ENCODE peak calls at places on chromosomes 4 and X, in five cellular contexts. N, U, I, J and P are unnamed samples.

GRCh38 chr4:18689308-18689915 is 667.9 kb upstream of the LCORL start:
- DNase-seq in U (peak; percentile 67), J (peak; percentile 69), I (peak; percentile 46), N (no peak), P (peak; percentile 52)

GRCh38 chr4:175051974-175052373 is 133.8 kb downstream of the ADAM29 start:
- DNase-seq in U (no peak), N (no peak), I (no peak), J (no peak), P (no peak)

GRCh38 chr4:15327311-15328298 is 100.2 kb upstream of the C1QTNF7 start:
- DNase-seq in N (no peak), I (no peak), U (no peak), J (peak; percentile 85), P (peak; percentile 51)

GRCh38 chr4:169238445-169238844 is 32.3 kb downstream of the SH3RF1 start:
- DNase-seq in U (no peak), N (no peak), I (no peak), J (no peak), P (peak; percentile 20)

GRCh38 chrX:119541188-119541587 is 24.0 kb downstream of the STEEP1 start:
- DNase-seq in I (peak; percentile 54), N (no peak), J (peak; percentile 81), U (no peak), P (peak; percentile 30)

GRCh38 chr4:47642985-47643745 is 158.1 kb downstream of the ATP10D start:
- DNase-seq in U (no peak), J (peak; percentile 23), I (no peak), N (no peak), P (no peak)

GRCh38 chrX:7261672-7262332 is 113.8 kb upstream of the PUDP start:
- DNase-seq in N (no peak), J (no peak), I (no peak), U (no peak), P (no peak)

GRCh38 chr4:52658671-52659015 is 458 bp downstream of the USP46 start:
- DNase-seq in U (peak; percentile 5), J (no peak), N (no peak), I (no peak), P (no peak)

GRCh38 chrX:108399427-108400165 is 38.6 kb downstream of the COL4A6 start:
- DNase-seq in U (no peak), J (no peak), I (no peak), N (no peak), P (no peak)

GRCh38 chrX:68060506-68061205 is 372.6 kb downstream of the OPHN1 start:
- DNase-seq in N (no peak), U (no peak), I (peak; percentile 29), J (no peak), P (no peak)

GRCh38 chr4:186067757-186068385 is 1.1 kb upstream of the TLR3 start:
- DNase-seq in N (peak; percentile 10), U (no peak), I (peak; percentile 52), J (peak; percentile 39), P (peak; percentile 65)

GRCh38 chr4:95563638-95564337 is 15.0 kb upstream of the UNC5C start:
- DNase-seq in I (no peak), U (no peak), N (no peak), J (no peak), P (no peak)

GRCh38 chr4:120517966-120518365 is 404.6 kb downstream of the PRDM5 start:
- DNase-seq in N (no peak), U (no peak), I (peak; percentile 34), J (peak; percentile 85), P (peak; percentile 14)

GRCh38 chrX:39772057-39772832 is 325.5 kb downstream of the BCOR start:
- DNase-seq in N (peak; percentile 78), J (peak; percentile 71), U (no peak), I (peak; percentile 95), P (no peak)

GRCh38 chr4:75678965-75679364 is 5.8 kb upstream of the G3BP2 start:
- DNase-seq in J (no peak), I (no peak), N (no peak), U (no peak), P (no peak)

GRCh38 chr4:86592553-86593249 is 1.4 kb upstream of the PTPN13 start:
- DNase-seq in J (peak; percentile 33), I (no peak), U (no peak), N (no peak), P (no peak)

GRCh38 chrX:115958687-115959359 is 211.7 kb upstream of the AGTR2 start:
- DNase-seq in N (no peak), J (no peak), I (peak; percentile 29), U (no peak), P (peak; percentile 5)

GRCh38 chr4:45751877-45752276 is 372.0 kb downstream of the GABRG1 start:
- DNase-seq in U (no peak), J (no peak), N (no peak), I (no peak), P (no peak)

GRCh38 chrX:74446876-74447275 is 25.6 kb downstream of the SLC16A2 start:
- DNase-seq in U (no peak), J (no peak), I (no peak), N (no peak), P (no peak)

GRCh38 chrX:132834109-132834508 is 124.3 kb downstream of the HS6ST2 start:
- DNase-seq in J (no peak), U (no peak), N (no peak), I (no peak), P (no peak)

GRCh38 chr4:48173055-48173991 is 39.3 kb upstream of the TXK start:
- DNase-seq in U (no peak), N (no peak), J (peak; percentile 89), I (peak; percentile 36), P (peak; percentile 38)

GRCh38 chrX:8010105-8010504 is 82.9 kb upstream of the PNPLA4 start:
- DNase-seq in N (no peak), J (no peak), U (no peak), I (no peak), P (no peak)

GRCh38 chrX:9859711-9860555 is 73.7 kb downstream of the SHROOM2 start:
- DNase-seq in I (no peak), J (peak; percentile 88), U (no peak), N (no peak), P (no peak)

GRCh38 chr4:72975488-72975784 is 94.1 kb downstream of the COX18 start:
- DNase-seq in J (no peak), U (no peak), I (no peak), N (no peak), P (peak; percentile 4)

GRCh38 chrX:1914606-1915365 is 299.9 kb downstream of the ASMT start:
- DNase-seq in J (no peak), N (no peak), I (peak; percentile 47), U (no peak), P (no peak)

DNA sequence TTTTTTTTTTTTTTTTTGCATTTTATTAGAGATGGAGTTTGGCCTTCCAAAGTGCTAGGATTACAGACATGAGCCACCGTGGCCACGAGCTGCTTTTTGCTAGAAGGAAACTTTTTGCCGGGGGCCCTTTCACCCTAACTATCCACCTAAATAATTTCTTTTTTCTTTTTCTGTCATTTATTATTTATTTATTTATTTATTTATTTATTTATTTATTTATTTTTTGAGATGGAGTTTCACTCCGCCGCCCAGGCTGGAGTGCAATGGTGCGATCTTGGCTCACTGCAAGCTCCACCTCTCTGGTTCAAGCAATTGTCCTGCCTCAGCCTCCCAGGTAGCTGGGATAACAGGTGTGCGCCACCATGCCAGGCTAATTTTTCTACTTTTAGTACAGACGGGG is 303.9 kb downstream of the ASMT start:
- DNase-seq in J (no peak), I (no peak), U (no peak), N (no peak), P (no peak)
- H2BK12ac ChIP-seq in J (no peak overlapping the region), I (no peak overlapping the region), U (no peak overlapping the region), N (no peak overlapping the region), P (no peak overlapping the region)

GRCh38 chr4:128271551-128271950 is 16.1 kb downstream of the PGRMC2 start:
- DNase-seq in J (no peak), U (no peak), I (no peak), N (no peak), P (no peak)

GRCh38 chr4:128277856-128278255 is 9.8 kb downstream of the PGRMC2 start:
- DNase-seq in J (no peak), I (no peak), N (no peak), U (no peak), P (no peak)

GRCh38 chr4:128279624-128280225 is 7.9 kb downstream of the PGRMC2 start:
- DNase-seq in N (no peak), J (no peak), I (no peak), U (no peak), P (no peak)

DNA sequence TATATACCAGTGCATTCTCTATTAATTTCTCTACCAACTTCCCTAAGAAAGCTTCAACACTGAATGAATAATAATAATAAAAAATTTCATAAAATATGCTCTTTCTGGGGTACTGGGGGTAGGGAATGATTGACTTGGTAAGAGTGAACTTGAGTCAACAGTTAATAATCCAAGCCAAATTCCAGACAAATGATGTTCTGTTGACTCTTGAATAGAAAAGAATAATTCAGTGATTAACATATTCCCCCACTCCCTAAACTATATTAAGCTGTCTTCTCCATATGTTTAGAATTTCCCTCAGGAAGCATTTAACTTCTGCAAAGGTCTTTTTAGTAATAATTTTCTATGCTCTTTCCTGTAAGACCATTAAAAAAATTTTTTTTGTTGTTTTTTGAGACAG is 12.3 kb downstream of the PGRMC2 start:
- DNase-seq in I (no peak), N (no peak), U (no peak), J (no peak), P (no peak)
- H2BK12ac ChIP-seq in I (no peak overlapping the region), N (no peak overlapping the region), U (no peak overlapping the region), J (no peak overlapping the region), P (no peak overlapping the region)

DNA sequence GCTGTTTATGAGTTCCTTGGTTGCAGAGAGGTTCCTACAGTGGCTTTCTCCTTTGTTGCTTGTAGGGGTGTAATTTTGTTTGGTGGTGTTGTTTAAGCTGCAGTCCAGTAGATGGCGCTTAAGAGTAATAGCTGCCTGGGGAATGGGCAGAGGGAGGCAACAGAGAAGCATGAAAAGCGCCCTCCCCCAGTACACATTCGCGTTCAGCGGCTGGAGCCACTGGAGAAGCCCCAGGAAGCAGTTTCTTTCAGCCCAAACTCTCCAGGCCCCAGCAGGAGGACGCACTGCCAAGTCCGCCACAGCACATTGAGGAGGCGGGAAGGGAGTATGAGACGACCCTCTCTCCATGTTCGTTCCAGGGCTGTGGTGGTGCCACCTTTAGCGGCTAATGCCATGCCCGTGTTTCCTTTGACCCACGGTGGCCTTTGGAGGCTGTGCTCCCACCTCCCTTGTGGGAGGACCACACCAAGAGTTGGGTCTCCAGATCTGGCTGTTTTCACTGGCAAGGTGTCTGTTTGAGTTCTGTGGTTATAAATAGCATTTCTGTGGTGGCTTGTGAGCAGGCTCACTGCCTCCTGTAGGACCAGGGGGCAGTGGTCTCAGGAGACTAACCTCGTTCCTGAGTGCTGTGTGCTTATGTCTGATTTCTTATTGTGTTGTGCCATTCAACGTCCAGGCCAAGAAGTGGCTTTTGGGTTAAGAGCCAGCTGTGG is 252.3 kb downstream of the ARHGAP10 start:
- DNase-seq in I (peak; percentile 83), U (peak; percentile 51), J (peak; percentile 69), N (peak; percentile 47), P (peak; percentile 55)
- H2BK12ac ChIP-seq in I (no peak overlapping the region), U (peak overlapping the region; percentile 85), J (no peak overlapping the region), N (peak overlapping the region; percentile 75), P (no peak overlapping the region)

GRCh38 chr4:66055999-66056398 is 385.7 kb upstream of the EPHA5 start:
- DNase-seq in I (no peak), U (no peak), N (no peak), J (no peak), P (no peak)

GRCh38 chr4:66062044-66062443 is 391.8 kb upstream of the EPHA5 start:
- DNase-seq in J (peak; percentile 1), U (no peak), I (no peak), N (no peak), P (no peak)

DNA sequence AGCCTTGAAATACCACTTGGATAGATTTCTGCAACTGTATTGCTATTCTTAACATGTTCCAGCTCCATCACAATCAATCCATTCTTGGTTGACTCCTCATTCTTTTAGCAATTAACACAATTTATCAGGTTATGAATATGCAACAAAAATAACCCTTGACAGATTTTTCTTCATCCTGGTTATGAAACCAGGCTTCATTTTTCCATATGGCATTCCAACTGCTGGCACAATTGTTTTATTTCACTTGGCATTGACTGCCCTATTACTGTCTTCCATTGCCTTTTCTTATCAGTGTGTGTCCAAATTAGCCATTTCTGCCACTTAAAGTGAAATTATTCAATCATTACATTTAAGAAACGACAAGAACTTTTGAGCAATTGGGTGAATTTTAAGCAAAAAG is 388.8 kb upstream of the EPHA5 start:
- DNase-seq in U (no peak), J (no peak), I (no peak), N (no peak), P (no peak)
- H2BK12ac ChIP-seq in U (no peak overlapping the region), J (no peak overlapping the region), I (no peak overlapping the region), N (no peak overlapping the region), P (no peak overlapping the region)